ENCODE peak calls at places on chromosome 21, in five cellular contexts. W is HepG2; E is stimulated activated CD4-positive, alpha-beta T cell treated with anti-CD3 and anti-CD28 coated beads, Interleukin-4, amount 100 ng/mL, for 4 hours; J is psoas muscle; N is neural crest cell. D is an unnamed sample.

GRCh38 chr21:44509539-44509938 is 30.5 kb downstream of the KRTAP10-1 start:
- DNase-seq in W (no peak), E (no peak), J (peak; percentile 46), N (no peak), D (no peak)

GRCh38 chr21:36461918-36462486 is 17.9 kb downstream of the CLDN14 start:
- DNase-seq in W (no peak), E (no peak), J (no peak), N (no peak), D (no peak)

GRCh38 chr21:34531399-34531798 is 19.4 kb upstream of the KCNE1 start:
- DNase-seq in W (no peak), E (no peak), J (no peak), N (no peak), D (no peak)

GRCh38 chr21:35236090-35236489 is 187.0 kb upstream of the RUNX1 start:
- DNase-seq in W (no peak), E (no peak), J (no peak), N (no peak), D (no peak)

GRCh38 chr21:28523367-28523766 is 469.3 kb downstream of the LTN1 start:
- DNase-seq in W (no peak), E (no peak), J (no peak), N (no peak), D (no peak)

GRCh38 chr21:45484318-45484717 is 57.9 kb downstream of the SLC19A1 start:
- DNase-seq in W (no peak), E (no peak), J (no peak), N (no peak), D (no peak)

GRCh38 chr21:33712022-33712803 is 69.9 kb downstream of the ITSN1 start:
- DNase-seq in W (no peak), E (no peak), J (no peak), N (no peak), D (no peak)

GRCh38 chr21:33949516-33950424 is 34.2 kb upstream of the ATP5PO start:
- DNase-seq in W (no peak), E (no peak), J (no peak), N (no peak), D (no peak)

GRCh38 chr21:20308586-20308985 is 689.6 kb upstream of the NCAM2 start:
- DNase-seq in W (no peak), E (no peak), J (no peak), N (no peak), D (no peak)

GRCh38 chr21:46118305-46118870 is 20.5 kb downstream of the COL6A2 start:
- DNase-seq in W (no peak), E (no peak), J (no peak), N (no peak), D (no peak)

GRCh38 chr21:41425954-41426655 is at the start of gene MX1:
- DNase-seq in W (peak; percentile 16), E (peak; percentile 77), J (peak; percentile 81), N (no peak), D (peak; percentile 55)

GRCh38 chr21:35394634-35395369 is 345.7 kb upstream of the RUNX1 start:
- DNase-seq in W (peak; percentile 54), E (no peak), J (no peak), N (no peak), D (peak; percentile 61)

GRCh38 chr21:42468511-42469131 is 27.4 kb downstream of the RSPH1 start:
- DNase-seq in W (no peak), E (no peak), J (no peak), N (no peak), D (no peak)

GRCh38 chr21:33197546-33197945 is 32.2 kb upstream of the IFNAR2 start:
- DNase-seq in W (no peak), E (no peak), J (no peak), N (no peak), D (no peak)

GRCh38 chr21:45539046-45539795 is 3.0 kb downstream of the SLC19A1 start:
- DNase-seq in W (no peak), E (no peak), J (no peak), N (no peak), D (no peak)

GRCh38 chr21:26587621-26588260 is 14.7 kb upstream of the CYYR1 start:
- DNase-seq in W (no peak), E (no peak), J (no peak), N (no peak), D (no peak)

GRCh38 chr21:29621525-29621924 is 318.3 kb downstream of the GRIK1 start:
- DNase-seq in W (no peak), E (no peak), J (no peak), N (no peak), D (no peak)

GRCh38 chr21:22758478-22758877 is 1760.3 kb downstream of the NCAM2 start:
- DNase-seq in W (no peak), E (no peak), J (no peak), N (no peak), D (no peak)

GRCh38 chr21:15050588-15051377 is 14.0 kb downstream of the NRIP1 start:
- DNase-seq in W (no peak), E (no peak), J (no peak), N (no peak), D (no peak)

GRCh38 chr21:33268736-33269441 is 2.7 kb downstream of the IL10RB start:
- DNase-seq in W (peak; percentile 29), E (peak; percentile 26), J (no peak), N (no peak), D (no peak)

GRCh38 chr21:38912355-38912619 is 106.6 kb downstream of the ETS2 start:
- DNase-seq in W (no peak), E (no peak), J (no peak), N (no peak), D (no peak)

GRCh38 chr21:37339527-37339889 is 27.1 kb upstream of the DYRK1A start:
- DNase-seq in W (no peak), E (no peak), J (no peak), N (no peak), D (no peak)

GRCh38 chr21:29258626-29259335 is 39.9 kb upstream of the BACH1 start:
- DNase-seq in W (peak; percentile 20), E (no peak), J (no peak), N (no peak), D (no peak)

GRCh38 chr21:19322360-19322759 is 918.8 kb upstream of the TMPRSS15 start:
- DNase-seq in W (no peak), E (no peak), J (no peak), N (no peak), D (no peak)

GRCh38 chr21:26148071-26148470 is 22.5 kb downstream of the APP start:
- DNase-seq in W (no peak), E (no peak), J (no peak), N (no peak), D (no peak)

GRCh38 chr21:44579056-44579832 is 1.2 kb downstream of the KRTAP10-5 start:
- DNase-seq in W (no peak), E (no peak), J (no peak), N (no peak), D (no peak)

GRCh38 chr21:30831194-30831765 is 1.7 kb upstream of the KRTAP7-1 start:
- DNase-seq in W (peak; percentile 2), E (peak; percentile 33), J (no peak), N (peak; percentile 12), D (no peak)

GRCh38 chr21:41369915-41370839 is 8.3 kb downstream of the MX2 start:
- DNase-seq in W (peak; percentile 32), E (peak; percentile 22), J (no peak), N (no peak), D (peak; percentile 66)